ENCODE peak calls at places on chromosomes 5 and 9, in ten cellular contexts. W is COR-L47; M is anterior cingulate cortex; Y is SHP77; V is NCI-H1105; G is NCI-H146; N is lower leg skin; A is activated gamma-delta T cell treated with anti-CD3 and anti-CD28 coated beads, Interleukin-2, amount 50 U/mL, for 16 hours; R is LoVo; F is foreskin fibroblast. B is an unnamed sample.

GRCh38 chr5:95725071-95725820 is 5.9 kb upstream of the RHOBTB3 start:
- DNase-seq in W (no peak), M (no peak), Y (no peak), V (no peak), G (no peak), N (no peak), A (no peak), R (no peak), F (no peak), B (peak)

GRCh38 chr9:95852059-95853032 is 23.1 kb upstream of the ERCC6L2 start:
- DNase-seq in W (no peak), M (no peak), Y (no peak), V (no peak), G (no peak), N (no peak), A (no peak), R (peak), F (peak), B (peak)

GRCh38 chr9:132794730-132795380 is 83.2 kb downstream of the AK8 start:
- DNase-seq in W (peak), M (no peak), Y (no peak), V (no peak), G (peak), N (peak), A (no peak), R (peak), F (no peak), B (no peak)

GRCh38 chr5:160926428-160926827 is 74.4 kb upstream of the ATP10B start:
- DNase-seq in W (peak), M (peak), Y (peak), V (peak), G (no peak), N (no peak), A (no peak), R (peak), F (no peak), B (peak)

GRCh38 chr5:73393606-73394489 is 54.7 kb downstream of the FOXD1 start:
- DNase-seq in W (peak), M (no peak), Y (no peak), V (no peak), G (peak), N (no peak), A (no peak), R (no peak), F (no peak), B (no peak)

GRCh38 chr5:95620870-95621838 is 1.3 kb downstream of the GPR150 start:
- DNase-seq in W (peak), M (no peak), Y (peak), V (peak), G (peak), N (peak), A (peak), R (no peak), F (peak), B (no peak)

GRCh38 chr9:127749090-127749787 is 14.1 kb upstream of the TOR2A start:
- DNase-seq in W (no peak), M (no peak), Y (no peak), V (no peak), G (no peak), N (no peak), A (no peak), R (no peak), F (no peak), B (no peak)

GRCh38 chr5:140833993-140834392 is at the start of gene PCDHA7:
- DNase-seq in W (no peak), M (no peak), Y (no peak), V (no peak), G (no peak), N (no peak), A (no peak), R (no peak), F (no peak), B (peak)

GRCh38 chr5:178994580-178995340 is at the start of gene GRM6:
- DNase-seq in W (no peak), M (no peak), Y (no peak), V (no peak), G (no peak), N (peak), A (no peak), R (no peak), F (no peak), B (no peak)

GRCh38 chr5:159698322-159698721 is 218.0 kb upstream of the ADRA1B start:
- DNase-seq in W (no peak), M (no peak), Y (no peak), V (no peak), G (no peak), N (no peak), A (no peak), R (no peak), F (no peak), B (no peak)

GRCh38 chr9:130156672-130157071 is 15.5 kb upstream of the NCS1 start:
- DNase-seq in W (no peak), M (no peak), Y (no peak), V (no peak), G (no peak), N (no peak), A (no peak), R (no peak), F (no peak), B (no peak)

GRCh38 chr9:138024131-138024530 is 146.5 kb downstream of the CACNA1B start:
- DNase-seq in W (no peak), M (no peak), Y (no peak), V (no peak), G (no peak), N (peak), A (no peak), R (no peak), F (no peak), B (no peak)

GRCh38 chr9:34384368-34385165 is 7.9 kb upstream of the MYORG start:
- DNase-seq in W (no peak), M (no peak), Y (no peak), V (no peak), G (no peak), N (no peak), A (no peak), R (no peak), F (no peak), B (no peak)

GRCh38 chr5:73796164-73797141 is 170.5 kb downstream of the ARHGEF28 start:
- DNase-seq in W (peak), M (no peak), Y (peak), V (no peak), G (peak), N (no peak), A (no peak), R (peak), F (peak), B (peak)

GRCh38 chr9:21465859-21466518 is 16.1 kb downstream of the IFNE start:
- DNase-seq in W (peak), M (no peak), Y (no peak), V (peak), G (peak), N (no peak), A (no peak), R (peak), F (peak), B (no peak)

GRCh38 chr5:34499001-34499734 is 157.0 kb upstream of the RAI14 start:
- DNase-seq in W (no peak), M (no peak), Y (no peak), V (no peak), G (no peak), N (no peak), A (no peak), R (peak), F (peak), B (peak)

GRCh38 chr9:113516840-113517577 is 53.5 kb downstream of the RGS3 start:
- DNase-seq in W (no peak), M (no peak), Y (no peak), V (no peak), G (no peak), N (no peak), A (peak), R (no peak), F (no peak), B (peak)

GRCh38 chr5:140926211-140926902 is at the start of gene PCDHAC1:
- DNase-seq in W (peak), M (peak), Y (peak), V (peak), G (peak), N (peak), A (no peak), R (no peak), F (peak), B (peak)

GRCh38 chr5:92634883-92635282 is 946.1 kb downstream of the NR2F1-AS1 start:
- DNase-seq in W (peak), M (no peak), Y (peak), V (peak), G (peak), N (no peak), A (no peak), R (no peak), F (no peak), B (no peak)

GRCh38 chr9:130172161-130172857 is at the start of gene NCS1:
- DNase-seq in W (peak), M (peak), Y (peak), V (peak), G (peak), N (peak), A (peak), R (peak), F (peak), B (peak)

GRCh38 chr9:115548826-115549225 is 430.9 kb upstream of the TNC start:
- DNase-seq in W (no peak), M (no peak), Y (no peak), V (no peak), G (no peak), N (no peak), A (no peak), R (no peak), F (peak), B (peak)

GRCh38 chr5:73436535-73437125 is 11.9 kb downstream of the FOXD1 start:
- DNase-seq in W (no peak), M (no peak), Y (no peak), V (no peak), G (no peak), N (no peak), A (no peak), R (no peak), F (no peak), B (no peak)

GRCh38 chr9:107650321-107650720 is 160.8 kb upstream of the KLF4 start:
- DNase-seq in W (no peak), M (no peak), Y (no peak), V (no peak), G (no peak), N (no peak), A (no peak), R (no peak), F (peak), B (peak)

GRCh38 chr5:133820516-133820915 is 147.9 kb downstream of the C5orf15 start:
- DNase-seq in W (no peak), M (no peak), Y (no peak), V (no peak), G (no peak), N (no peak), A (no peak), R (no peak), F (peak), B (no peak)

GRCh38 chr5:171823269-171823668 is 37.7 kb downstream of the SMIM23 start:
- DNase-seq in W (no peak), M (no peak), Y (no peak), V (no peak), G (no peak), N (peak), A (no peak), R (peak), F (no peak), B (no peak)

GRCh38 chr5:151164687-151165392 is 7.3 kb upstream of the ANXA6 start:
- DNase-seq in W (peak), M (peak), Y (peak), V (peak), G (peak), N (peak), A (peak), R (peak), F (peak), B (peak)

GRCh38 chr5:169331292-169331852 is 30.4 kb upstream of the SLIT3 start:
- DNase-seq in W (no peak), M (no peak), Y (no peak), V (no peak), G (no peak), N (no peak), A (no peak), R (no peak), F (no peak), B (no peak)